ENCODE peak calls at places on chromosomes 5 and 9, in four cellular contexts. One of them, this sample, is unnamed.

GRCh38 chr9:116278326-116278725 is 124.7 kb downstream of the PAPPA start:
- DNase-seq in EL: peak
- DNase-seq in ureter: no peak
- DNase-seq in mammary epithelial cell: no peak
- DNase-seq in this sample: no peak

GRCh38 chr9:75104607-75105006 is 16.3 kb downstream of the OSTF1 start:
- DNase-seq in ureter: no peak
- DNase-seq in mammary epithelial cell: no peak
- DNase-seq in EL: no peak
- DNase-seq in this sample: no peak

GRCh38 chr5:168047043-168047668 is 244.3 kb upstream of the WWC1 start:
- DNase-seq in EL: peak
- DNase-seq in ureter: peak
- DNase-seq in mammary epithelial cell: peak
- DNase-seq in this sample: peak

GRCh38 chr5:81334304-81335061 is 33.1 kb downstream of the ZCCHC9 start:
- DNase-seq in mammary epithelial cell: no peak
- DNase-seq in ureter: no peak
- DNase-seq in EL: no peak
- DNase-seq in this sample: no peak

GRCh38 chr5:154830219-154830595 is 20.2 kb downstream of the FAXDC2 start:
- DNase-seq in mammary epithelial cell: no peak
- DNase-seq in ureter: no peak
- DNase-seq in EL: no peak
- DNase-seq in this sample: no peak

GRCh38 chr5:172104801-172105701 is 83.0 kb downstream of the STK10 start:
- DNase-seq in ureter: no peak
- DNase-seq in EL: no peak
- DNase-seq in mammary epithelial cell: peak
- DNase-seq in this sample: no peak

GRCh38 chr9:105911104-105911911 is 217.0 kb downstream of the TMEM38B start:
- DNase-seq in EL: peak
- DNase-seq in ureter: no peak
- DNase-seq in mammary epithelial cell: no peak
- DNase-seq in this sample: peak

GRCh38 chr9:127087836-127088235 is 34.6 kb downstream of the ANGPTL2 start:
- DNase-seq in EL: no peak
- DNase-seq in mammary epithelial cell: no peak
- DNase-seq in ureter: no peak
- DNase-seq in this sample: no peak

GRCh38 chr9:2337131-2337530 is 284.5 kb upstream of the VLDLR start:
- DNase-seq in EL: no peak
- DNase-seq in ureter: no peak
- DNase-seq in mammary epithelial cell: no peak
- DNase-seq in this sample: no peak

GRCh38 chr5:369151-369939 is 47.8 kb downstream of the AHRR start:
- DNase-seq in mammary epithelial cell: no peak
- DNase-seq in ureter: peak
- DNase-seq in EL: peak
- DNase-seq in this sample: no peak

GRCh38 chr9:70936536-70936935 is 184.9 kb downstream of the TRPM3 start:
- DNase-seq in EL: no peak
- DNase-seq in mammary epithelial cell: no peak
- DNase-seq in ureter: no peak
- DNase-seq in this sample: no peak

GRCh38 chr5:147404706-147405105 is 105.2 kb downstream of the DPYSL3 start:
- DNase-seq in ureter: no peak
- DNase-seq in EL: no peak
- DNase-seq in mammary epithelial cell: no peak
- DNase-seq in this sample: no peak

GRCh38 chr9:78239506-78239905 is 3.6 kb downstream of the CEP78 start:
- DNase-seq in mammary epithelial cell: peak
- DNase-seq in ureter: no peak
- DNase-seq in EL: peak
- DNase-seq in this sample: peak

GRCh38 chr5:42974546-42974945 is 65.6 kb downstream of the ANXA2R start:
- DNase-seq in ureter: no peak
- DNase-seq in mammary epithelial cell: peak
- DNase-seq in EL: peak
- DNase-seq in this sample: no peak

GRCh38 chr9:88090151-88090581 is 48.1 kb downstream of the SPATA31C2 start:
- DNase-seq in ureter: no peak
- DNase-seq in mammary epithelial cell: no peak
- DNase-seq in EL: no peak
- DNase-seq in this sample: no peak

GRCh38 chr5:147675168-147675567 is 107.4 kb downstream of the JAKMIP2 start:
- DNase-seq in mammary epithelial cell: no peak
- DNase-seq in ureter: no peak
- DNase-seq in EL: no peak
- DNase-seq in this sample: no peak

GRCh38 chr5:178194026-178194425 is 6.9 kb upstream of the GMCL2 start:
- DNase-seq in mammary epithelial cell: no peak
- DNase-seq in EL: no peak
- DNase-seq in ureter: no peak
- DNase-seq in this sample: no peak

GRCh38 chr9:84860423-84861115 is 191.0 kb downstream of the NTRK2 start:
- DNase-seq in EL: no peak
- DNase-seq in ureter: no peak
- DNase-seq in mammary epithelial cell: no peak
- DNase-seq in this sample: no peak

GRCh38 chr5:14234204-14234603 is 91.1 kb downstream of the TRIO start:
- DNase-seq in mammary epithelial cell: peak
- DNase-seq in ureter: no peak
- DNase-seq in EL: peak
- DNase-seq in this sample: no peak

GRCh38 chr9:111008148-111009075 is 29.9 kb downstream of the LPAR1 start:
- DNase-seq in ureter: no peak
- DNase-seq in EL: peak
- DNase-seq in mammary epithelial cell: no peak
- DNase-seq in this sample: no peak

GRCh38 chr5:76479973-76480667 is 77.0 kb downstream of the IQGAP2 start:
- DNase-seq in mammary epithelial cell: no peak
- DNase-seq in EL: no peak
- DNase-seq in ureter: no peak
- DNase-seq in this sample: no peak

GRCh38 chr9:123607987-123608565 is 252.1 kb downstream of the CRB2 start:
- DNase-seq in mammary epithelial cell: no peak
- DNase-seq in EL: no peak
- DNase-seq in ureter: no peak
- DNase-seq in this sample: no peak

GRCh38 chr9:131366745-131367401 is 27.0 kb upstream of the PRRC2B start:
- DNase-seq in ureter: no peak
- DNase-seq in EL: peak
- DNase-seq in mammary epithelial cell: peak
- DNase-seq in this sample: peak

GRCh38 chr9:101093620-101094019 is 65.1 kb downstream of the PLPPR1 start:
- DNase-seq in EL: peak
- DNase-seq in ureter: no peak
- DNase-seq in mammary epithelial cell: peak
- DNase-seq in this sample: no peak

GRCh38 chr5:142432961-142433360 is 108.1 kb upstream of the SPRY4 start:
- DNase-seq in EL: no peak
- DNase-seq in mammary epithelial cell: peak
- DNase-seq in ureter: no peak
- DNase-seq in this sample: no peak

GRCh38 chr5:31993182-31993961 is 180.7 kb downstream of the GOLPH3 start:
- DNase-seq in ureter: no peak
- DNase-seq in EL: peak
- DNase-seq in mammary epithelial cell: peak
- DNase-seq in this sample: no peak

GRCh38 chr5:96601811-96602244 is 60.3 kb upstream of the CAST start:
- DNase-seq in mammary epithelial cell: peak
- DNase-seq in EL: peak
- DNase-seq in ureter: peak
- DNase-seq in this sample: peak

GRCh38 chr5:148084269-148084668 is 20.5 kb downstream of the SPINK5 start:
- DNase-seq in EL: no peak
- DNase-seq in mammary epithelial cell: no peak
- DNase-seq in ureter: no peak
- DNase-seq in this sample: no peak

GRCh38 chr5:59286510-59286909 is 607.0 kb downstream of the PDE4D start:
- DNase-seq in ureter: no peak
- DNase-seq in EL: no peak
- DNase-seq in mammary epithelial cell: no peak
- DNase-seq in this sample: no peak

GRCh38 chr5:89313044-89313443 is 430.1 kb upstream of the MEF2C start:
- DNase-seq in EL: peak
- DNase-seq in ureter: no peak
- DNase-seq in mammary epithelial cell: peak
- DNase-seq in this sample: no peak

GRCh38 chr5:142095651-142096330 is 12.8 kb upstream of the NDFIP1 start:
- DNase-seq in mammary epithelial cell: no peak
- DNase-seq in ureter: no peak
- DNase-seq in EL: no peak
- DNase-seq in this sample: no peak

GRCh38 chr9:128118971-128119665 is 8.4 kb downstream of the PTGES2 start:
- DNase-seq in mammary epithelial cell: no peak
- DNase-seq in ureter: no peak
- DNase-seq in EL: no peak
- DNase-seq in this sample: no peak

GRCh38 chr5:62594364-62594984 is 15.9 kb downstream of the LRRC70 start:
- DNase-seq in EL: no peak
- DNase-seq in ureter: no peak
- DNase-seq in mammary epithelial cell: no peak
- DNase-seq in this sample: no peak

GRCh38 chr5:2752059-2752874 is 790 bp upstream of the IRX2 start:
- DNase-seq in EL: peak
- DNase-seq in mammary epithelial cell: peak
- DNase-seq in ureter: no peak
- DNase-seq in this sample: no peak

GRCh38 chr5:54634089-54634488 is 116.5 kb downstream of the SNX18 start:
- DNase-seq in mammary epithelial cell: peak
- DNase-seq in ureter: no peak
- DNase-seq in EL: no peak
- DNase-seq in this sample: no peak

GRCh38 chr5:145495741-145496140 is 339.4 kb downstream of the PRELID2 start:
- DNase-seq in ureter: no peak
- DNase-seq in EL: peak
- DNase-seq in mammary epithelial cell: peak
- DNase-seq in this sample: no peak